ENCODE peak calls at places on chromosomes 16 and 17, in ten cellular contexts. K is left lung; A is kidney; C is astrocyte of the spinal cord; S is kidney epithelial cell; U is PC-9; I is AG04450; D is glutamatergic neuron; M is CD4-positive, alpha-beta T cell; O is fibroblast of lung. X is an unnamed sample.

GRCh38 chr16:70688266-70688742 is 2.5 kb upstream of the MTSS2 start:
- DNase-seq in K (peak), I (no peak), S (no peak), M (no peak), O (peak), U (no peak), D (peak), C (no peak), A (peak), X (peak)

GRCh38 chr16:309476-309875 is 26.5 kb downstream of the PDIA2 start:
- DNase-seq in U (no peak), M (no peak), S (no peak), I (no peak), O (no peak), A (no peak), K (no peak), D (no peak), C (no peak), X (no peak)

GRCh38 chr16:74758801-74759200 is 15.8 kb downstream of the FA2H start:
- DNase-seq in K (no peak), M (no peak), U (no peak), C (no peak), I (no peak), O (no peak), S (no peak), A (no peak), D (no peak), X (peak)

GRCh38 chr17:935485-935884 is 44.1 kb downstream of the NXN start:
- DNase-seq in K (peak), A (no peak), O (no peak), D (no peak), I (no peak), S (no peak), U (no peak), M (no peak), C (no peak), X (no peak)

GRCh38 chr17:42079541-42079940 is 18.7 kb downstream of the ZNF385C start:
- DNase-seq in O (no peak), I (no peak), D (no peak), M (no peak), A (no peak), S (no peak), K (no peak), U (no peak), C (no peak), X (no peak)

GRCh38 chr16:9053006-9053601 is 38.3 kb upstream of the HAPSTR1 start:
- DNase-seq in K (no peak), D (peak), U (peak), A (no peak), C (peak), M (no peak), I (no peak), S (no peak), O (peak), X (no peak)

GRCh38 chr17:68710976-68711375 is 109.8 kb upstream of the FAM20A start:
- DNase-seq in D (no peak), S (no peak), K (no peak), O (no peak), U (no peak), I (no peak), A (no peak), C (no peak), M (no peak), X (no peak)

GRCh38 chr17:40329981-40330794 is 21.2 kb downstream of the RARA start:
- DNase-seq in S (no peak), U (no peak), I (no peak), O (no peak), M (no peak), D (no peak), K (peak), C (no peak), A (no peak), X (no peak)

GRCh38 chr16:70523013-70523620 is at the start of gene COG4:
- DNase-seq in O (peak), M (peak), C (no peak), K (peak), U (peak), D (peak), A (peak), S (no peak), I (peak), X (peak)

GRCh38 chr16:11691235-11691634 is 23.0 kb downstream of the SNN start:
- DNase-seq in D (no peak), U (no peak), A (no peak), I (no peak), K (no peak), M (no peak), C (no peak), S (no peak), O (no peak), X (no peak)

GRCh38 chr17:7217113-7217987 is 2.3 kb downstream of the DLG4 start:
- DNase-seq in O (peak), D (peak), K (no peak), M (no peak), C (peak), S (no peak), A (peak), U (no peak), I (no peak), X (no peak)

GRCh38 chr16:57000271-57001025 is 11.1 kb downstream of the NLRC5 start:
- DNase-seq in M (no peak), U (peak), O (peak), K (no peak), A (peak), S (peak), I (peak), D (no peak), C (peak), X (no peak)

GRCh38 chr17:33373209-33373608 is 80.1 kb upstream of the ASIC2 start:
- DNase-seq in O (no peak), I (no peak), U (no peak), D (no peak), M (no peak), A (no peak), S (no peak), K (no peak), C (no peak), X (no peak)

GRCh38 chr17:7548585-7549400 is at the start of gene TNFSF12:
- DNase-seq in I (no peak), M (peak), U (peak), D (peak), O (peak), S (no peak), K (peak), A (peak), C (no peak), X (no peak)

GRCh38 chr16:57873218-57873617 is 70.9 kb upstream of the KIFC3 start:
- DNase-seq in M (no peak), O (no peak), U (no peak), A (no peak), D (no peak), S (no peak), K (no peak), I (no peak), C (no peak), X (no peak)

GRCh38 chr17:6352016-6352415 is 82.9 kb downstream of the AIPL1 start:
- DNase-seq in I (no peak), S (no peak), C (no peak), K (no peak), D (no peak), M (no peak), A (no peak), U (no peak), O (no peak), X (no peak)

GRCh38 chr17:57373756-57374155 is 117.4 kb downstream of the MSI2 start:
- DNase-seq in S (no peak), O (no peak), C (no peak), I (no peak), K (no peak), M (no peak), D (no peak), U (no peak), A (no peak), X (no peak)

GRCh38 chr16:81786321-81786720 is 7.2 kb downstream of the PLCG2 start:
- DNase-seq in M (no peak), O (no peak), U (peak), C (peak), I (no peak), A (no peak), D (no peak), K (no peak), S (peak), X (no peak)

GRCh38 chr16:84928679-84929420 is 82.5 kb downstream of the ZDHHC7 start:
- DNase-seq in D (no peak), C (no peak), M (no peak), U (peak), K (no peak), S (no peak), A (peak), I (no peak), O (peak), X (no peak)

GRCh38 chr16:27572711-27573110 is 22.8 kb downstream of the KATNIP start:
- DNase-seq in U (no peak), A (no peak), M (no peak), D (no peak), I (no peak), C (no peak), K (no peak), S (no peak), O (peak), X (no peak)

GRCh38 chr16:17467923-17468540 is 2.7 kb downstream of the XYLT1 start:
- DNase-seq in D (peak), M (peak), U (no peak), C (peak), I (peak), O (peak), A (peak), S (no peak), K (no peak), X (no peak)

GRCh38 chr16:84438971-84439696 is 65.3 kb downstream of the MEAK7 start:
- DNase-seq in A (no peak), I (no peak), O (no peak), D (no peak), C (no peak), M (no peak), S (no peak), U (no peak), K (no peak), X (no peak)

GRCh38 chr17:35923609-35924114 is 6.9 kb downstream of the RDM1 start:
- DNase-seq in I (no peak), O (no peak), U (no peak), A (no peak), S (no peak), C (no peak), K (no peak), D (no peak), M (no peak), X (no peak)

GRCh38 chr17:34218757-34219156 is 36.3 kb upstream of the CCL2 start:
- DNase-seq in D (no peak), U (no peak), M (no peak), C (no peak), S (no peak), A (no peak), O (no peak), I (no peak), K (no peak), X (no peak)

GRCh38 chr16:19393226-19394074 is 24.2 kb upstream of the TMC5 start:
- DNase-seq in I (no peak), U (peak), A (no peak), O (peak), D (no peak), K (no peak), C (peak), M (no peak), S (peak), X (no peak)

GRCh38 chr17:49226771-49227435 is 3.7 kb downstream of the PHOSPHO1 start:
- DNase-seq in S (no peak), K (no peak), I (no peak), C (no peak), A (no peak), D (no peak), O (no peak), M (no peak), U (no peak), X (no peak)

GRCh38 chr17:49225554-49226236 is 4.9 kb downstream of the PHOSPHO1 start:
- DNase-seq in M (no peak), C (no peak), A (no peak), O (no peak), S (no peak), I (no peak), K (no peak), D (no peak), U (no peak), X (no peak)

GRCh38 chr17:49229076-49229804 is 1.3 kb downstream of the PHOSPHO1 start:
- DNase-seq in A (no peak), S (no peak), K (no peak), C (no peak), D (no peak), M (no peak), I (no peak), U (no peak), O (no peak), X (no peak)

GRCh38 chr17:49229805-49230600 is 584 bp downstream of the PHOSPHO1 start:
- DNase-seq in C (no peak), D (no peak), M (no peak), U (no peak), A (peak), K (peak), O (no peak), I (no peak), S (no peak), X (no peak)

DNA sequence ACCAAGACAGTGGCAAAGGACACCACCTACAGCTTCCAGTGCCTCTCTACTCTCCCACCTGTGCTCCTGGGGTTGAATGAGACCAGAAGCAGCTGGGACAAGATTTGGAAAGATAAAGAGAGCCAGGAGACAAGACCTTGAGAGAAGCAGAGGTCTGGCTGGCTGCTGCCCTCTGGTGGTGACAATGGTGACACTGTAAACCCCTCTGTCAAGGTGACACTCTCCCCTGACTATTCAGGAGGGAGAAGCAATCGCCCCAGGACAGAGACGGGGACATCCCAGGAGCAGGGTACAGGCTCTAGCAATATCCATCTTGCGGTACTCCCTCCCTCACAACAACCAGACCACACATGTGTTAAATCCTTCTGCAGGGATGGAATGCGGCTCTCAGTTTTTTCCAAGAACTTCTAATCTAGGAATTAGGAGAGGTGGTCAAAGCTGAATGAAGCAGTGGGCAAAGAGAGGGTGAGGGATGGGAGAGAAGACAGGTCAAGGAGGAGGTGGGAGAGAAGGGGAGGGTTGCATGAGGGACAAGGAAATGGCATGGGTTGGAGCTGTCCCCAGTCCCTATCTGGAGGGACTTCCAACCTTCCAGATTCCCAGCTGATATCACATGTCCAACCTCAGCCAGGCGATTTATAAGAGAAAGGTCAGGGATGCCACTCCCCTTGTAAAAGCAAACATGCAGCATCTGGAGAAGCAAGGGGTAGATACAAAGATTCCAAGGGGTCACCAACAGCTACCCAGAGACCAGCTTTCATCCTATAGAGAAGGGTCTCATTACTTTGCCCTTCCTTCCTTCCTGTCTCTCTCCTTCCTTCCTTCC is 2.9 kb downstream of the PHOSPHO1 start:
- DNase-seq in I (peak), A (no peak), M (peak), K (peak), D (peak), U (peak), O (peak), C (peak), S (no peak), X (no peak)
- TF ChIP-seq CTCF in I (peak), A (peak), M (peak), K (peak), D (peak), U (peak), O (peak), C (peak), S (peak), X (peak)

DNA sequence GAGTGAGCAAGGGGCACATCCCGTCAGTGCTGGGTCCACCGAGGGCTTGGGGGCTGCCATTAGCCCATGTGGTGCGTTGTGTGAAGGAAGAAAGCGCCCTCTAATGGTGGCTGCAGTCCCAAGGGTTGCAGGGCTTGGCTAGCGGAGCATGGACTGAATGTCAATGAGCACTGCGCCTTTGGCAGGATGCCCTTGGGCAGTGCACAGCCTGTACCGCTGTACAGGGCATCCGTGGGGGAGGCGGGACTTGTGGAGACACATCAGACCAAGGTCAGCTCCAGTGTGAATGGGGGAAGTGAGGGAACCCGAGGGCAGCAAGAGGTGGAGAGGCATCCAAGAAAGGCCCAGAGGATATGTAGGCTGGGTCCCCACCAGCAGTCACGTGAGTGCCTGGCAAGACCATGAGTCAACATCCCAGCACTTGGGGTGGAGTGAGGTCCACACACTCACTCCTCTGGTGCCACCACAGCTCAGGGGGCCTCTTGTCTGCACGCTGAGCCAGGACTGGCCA is 75.5 kb upstream of the MED9 start:
- DNase-seq in D (no peak), S (no peak), I (no peak), U (peak), O (no peak), K (no peak), M (no peak), A (no peak), C (no peak), X (no peak)
- TF ChIP-seq CTCF in D (peak), S (peak), I (peak), U (peak), O (no peak), K (no peak), M (no peak), A (no peak), C (no peak), X (peak)

DNA sequence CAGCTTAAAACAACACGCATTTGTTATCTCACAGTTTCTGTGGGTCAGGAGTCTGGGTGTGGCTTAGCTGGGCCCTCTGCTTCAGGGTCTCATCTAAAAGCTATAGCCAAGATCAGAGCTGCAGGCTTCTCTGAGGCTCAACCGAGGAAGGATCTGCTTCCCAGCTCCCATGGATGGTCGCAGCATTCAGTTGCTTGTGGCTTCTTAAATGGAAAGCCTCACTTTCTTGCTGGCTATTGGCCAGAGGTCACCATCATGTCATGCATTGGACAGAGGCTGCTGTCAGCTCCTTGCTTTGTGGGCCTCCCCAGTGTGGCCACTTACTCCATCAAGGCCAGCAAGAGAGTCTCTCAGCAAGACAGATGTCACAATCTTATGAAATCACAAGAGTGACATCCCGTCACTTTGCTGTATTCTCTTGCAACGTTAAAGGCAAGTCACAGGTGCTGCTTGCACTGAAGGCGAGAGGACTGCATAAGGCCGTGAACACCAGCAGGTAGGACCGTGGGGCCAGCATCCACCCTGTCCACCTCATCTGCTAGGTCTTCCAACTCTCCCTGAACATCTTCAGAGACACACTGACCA is 117.8 kb upstream of the TNRC6C start:
- DNase-seq in O (no peak), M (no peak), U (no peak), A (no peak), I (no peak), S (no peak), C (no peak), D (no peak), K (peak), X (peak)
- TF ChIP-seq CTCF in O (no peak), M (no peak), U (no peak), A (no peak), I (no peak), S (no peak), C (no peak), D (no peak), K (no peak), X (no peak)

GRCh38 chr16:1474796-1475551 is at the start of gene CLCN7:
- DNase-seq in D (peak), S (peak), K (peak), A (peak), U (peak), M (peak), C (peak), O (peak), I (peak), X (peak)
- TF ChIP-seq CTCF in D (no peak), S (no peak), K (no peak), A (no peak), U (no peak), M (no peak), C (no peak), O (no peak), I (no peak), X (peak)

DNA sequence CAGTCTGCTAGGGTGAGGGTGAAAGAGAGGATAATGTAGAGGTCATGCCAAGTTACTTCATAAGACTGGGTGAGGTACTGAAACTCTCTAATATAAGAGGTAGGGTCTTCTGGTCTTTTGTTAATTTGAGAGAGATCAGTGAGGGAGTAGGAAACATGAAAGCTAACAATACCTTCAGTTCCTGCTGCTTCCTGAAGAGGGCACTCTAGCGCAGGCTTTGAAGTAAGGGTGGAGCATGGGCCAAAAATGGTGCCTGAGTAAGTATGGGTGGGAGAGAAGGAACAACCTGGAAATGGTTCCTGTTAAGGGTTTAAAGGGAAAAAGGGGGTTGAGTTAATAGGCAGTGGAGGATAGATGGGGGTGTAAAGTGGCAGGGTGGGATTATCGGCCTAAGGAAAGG is 2449.5 kb downstream of the TP53TG3F start:
- DNase-seq in A (no peak), M (no peak), S (no peak), K (no peak), U (peak), O (no peak), C (no peak), I (no peak), D (no peak), X (no peak)
- TF ChIP-seq CTCF in A (no peak), M (no peak), S (no peak), K (no peak), U (peak), O (no peak), C (no peak), I (no peak), D (no peak), X (no peak)

GRCh38 chr16:13829712-13830304 is 90.1 kb upstream of the ERCC4 start:
- DNase-seq in A (no peak), M (no peak), S (no peak), C (no peak), I (no peak), O (no peak), D (no peak), U (no peak), K (no peak), X (no peak)
- TF ChIP-seq CTCF in A (no peak), M (no peak), S (no peak), C (no peak), I (no peak), O (no peak), D (no peak), U (no peak), K (no peak), X (no peak)

DNA sequence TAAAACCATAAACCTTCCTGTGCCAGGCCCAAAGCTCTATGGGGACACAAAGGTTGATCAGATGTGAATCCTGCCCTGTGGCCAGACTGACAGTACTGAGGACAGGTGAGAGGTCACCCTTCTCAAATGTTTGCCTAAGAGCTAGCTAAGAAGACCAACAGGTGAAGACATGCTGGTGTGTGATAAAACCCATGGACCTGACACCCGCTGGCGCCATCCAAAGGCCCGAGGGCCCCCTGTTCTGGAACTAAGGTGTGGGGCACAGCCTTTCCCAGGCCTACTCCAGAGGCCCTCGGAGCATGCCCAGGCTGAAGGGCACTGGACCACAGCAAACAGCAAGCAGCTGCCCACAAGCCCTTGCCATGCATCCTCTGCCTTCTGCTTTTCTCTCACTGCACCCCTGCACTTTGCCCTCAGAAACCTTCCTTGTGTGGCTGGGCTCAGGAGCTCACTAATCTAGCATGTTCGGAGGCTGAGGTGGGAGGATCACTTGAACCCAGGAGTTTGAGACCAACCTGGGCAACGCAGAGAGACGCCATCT is 5.2 kb upstream of the CDK3 start:
- DNase-seq in O (no peak), I (no peak), S (no peak), D (no peak), K (no peak), C (no peak), M (no peak), U (no peak), A (peak), X (peak)
- TF ChIP-seq CTCF in O (no peak), I (no peak), S (no peak), D (no peak), K (no peak), C (no peak), M (no peak), U (no peak), A (no peak), X (no peak)